ENCODE peak calls at places on chromosome 6, in seven cellular contexts. L is astrocyte of the spinal cord, Q is colonic mucosa, R is K562, W is tibial nerve, E is cardiac fibroblast, G is mammary epithelial cell. D is an unnamed sample.

GRCh38 chr6:148392611-148393160 is 50.0 kb downstream of the SASH1 start:
- DNase-seq in L (no peak), Q (no peak), R (no peak), W (no peak), E (peak), G (no peak), D (no peak)

GRCh38 chr6:157912326-157912725 is 69.3 kb upstream of the SYNJ2 start:
- DNase-seq in L (peak), Q (no peak), R (no peak), W (no peak), E (peak), G (peak), D (peak)

GRCh38 chr6:1136856-1137255 is 175.0 kb upstream of the FOXQ1 start:
- DNase-seq in L (no peak), Q (no peak), R (no peak), W (no peak), E (no peak), G (no peak), D (no peak)

GRCh38 chr6:140773276-140773675 is 1359.4 kb upstream of the GJE1 start:
- DNase-seq in L (peak), Q (no peak), R (no peak), W (no peak), E (peak), G (no peak), D (peak)

GRCh38 chr6:14129572-14129971 is 12.0 kb downstream of the CD83 start:
- DNase-seq in L (peak), Q (peak), R (peak), W (no peak), E (peak), G (peak), D (peak)

GRCh38 chr6:111418971-111419693 is 63.9 kb downstream of the REV3L start:
- DNase-seq in L (peak), Q (no peak), R (no peak), W (no peak), E (peak), G (peak), D (peak)

GRCh38 chr6:133623065-133623464 is 265.8 kb upstream of the TCF21 start:
- DNase-seq in L (peak), Q (peak), R (no peak), W (no peak), E (peak), G (no peak), D (peak)

GRCh38 chr6:89352329-89353117 is at the start of gene UBE2J1:
- DNase-seq in L (peak), Q (peak), R (peak), W (peak), E (peak), G (peak), D (peak)

GRCh38 chr6:166308769-166309589 is 787 bp upstream of the PRR18 start:
- DNase-seq in L (no peak), Q (no peak), R (no peak), W (no peak), E (no peak), G (no peak), D (no peak)

GRCh38 chr6:34592208-34592952 is 36.3 kb upstream of the SPDEF start:
- DNase-seq in L (no peak), Q (no peak), R (no peak), W (no peak), E (no peak), G (no peak), D (no peak)

GRCh38 chr6:50410577-50410976 is 302.7 kb upstream of the TFAP2D start:
- DNase-seq in L (no peak), Q (no peak), R (no peak), W (no peak), E (no peak), G (no peak), D (no peak)

GRCh38 chr6:14797875-14798593 is 447.8 kb upstream of the JARID2 start:
- DNase-seq in L (no peak), Q (no peak), R (no peak), W (no peak), E (no peak), G (no peak), D (no peak)

GRCh38 chr6:160247457-160247883 is 11.2 kb downstream of the SLC22A2 start:
- DNase-seq in L (no peak), Q (no peak), R (no peak), W (no peak), E (peak), G (no peak), D (no peak)

GRCh38 chr6:69775941-69776340 is 20.9 kb downstream of the LMBRD1 start:
- DNase-seq in L (no peak), Q (no peak), R (no peak), W (no peak), E (no peak), G (no peak), D (no peak)

GRCh38 chr6:26543953-26544352 is 5.8 kb downstream of the HMGN4 start:
- DNase-seq in L (no peak), Q (no peak), R (no peak), W (no peak), E (peak), G (no peak), D (peak)

GRCh38 chr6:154675602-154676088 is 57.6 kb upstream of the SCAF8 start:
- DNase-seq in L (peak), Q (peak), R (peak), W (peak), E (peak), G (peak), D (peak)

GRCh38 chr6:158467923-158468322 is 92.0 kb upstream of the TMEM181 start:
- DNase-seq in L (no peak), Q (no peak), R (no peak), W (no peak), E (no peak), G (no peak), D (no peak)

DNA sequence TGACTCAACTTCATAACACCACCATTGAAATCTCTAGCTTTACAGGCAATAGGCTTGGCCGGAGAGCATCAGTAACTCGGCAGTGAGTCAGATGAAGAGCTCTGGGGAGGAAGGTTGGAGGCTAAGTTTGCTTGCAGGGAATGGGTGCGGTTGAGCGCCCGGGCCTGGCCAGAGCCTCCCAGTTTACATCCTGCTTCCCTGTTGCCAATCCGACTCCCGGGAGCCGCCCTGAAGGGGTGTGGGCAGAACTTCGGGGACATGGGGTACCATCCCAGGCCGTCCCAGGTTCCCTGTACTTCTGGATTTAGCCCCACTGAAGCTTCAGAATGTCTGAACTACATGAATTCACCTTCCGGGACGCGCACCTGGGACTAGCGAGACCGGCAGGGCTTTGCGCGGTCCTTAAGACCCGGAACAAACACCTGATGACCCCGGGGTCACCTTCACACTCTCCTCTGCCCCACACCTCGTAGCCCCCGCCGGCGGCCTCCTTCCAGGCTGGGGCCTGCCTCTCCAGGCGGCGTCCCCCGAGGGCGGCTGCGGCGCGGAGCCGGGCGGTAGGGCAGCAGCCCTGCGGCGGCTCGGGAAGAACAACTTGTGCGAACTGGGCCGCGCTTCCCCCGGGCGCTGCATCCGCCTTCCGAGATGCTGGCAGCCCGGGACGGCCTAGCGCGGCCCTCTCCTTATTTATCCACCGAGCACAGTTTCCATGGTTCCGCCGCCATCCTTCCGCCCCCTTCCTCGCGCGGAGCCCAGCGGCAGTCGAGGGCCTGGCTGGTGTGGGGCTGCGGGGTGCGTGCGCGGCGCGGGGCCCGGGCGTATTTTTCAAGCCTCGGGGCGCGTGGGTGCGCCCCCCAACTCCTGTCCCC is 56.6 kb upstream of the RREB1 start:
- DNase-seq in L (peak), Q (peak), R (no peak), W (no peak), E (peak), G (no peak), D (no peak)
- H3K4me3 ChIP-seq in L (peak), Q (peak), R (no peak), W (peak), E (peak), G (peak), D (peak)

DNA sequence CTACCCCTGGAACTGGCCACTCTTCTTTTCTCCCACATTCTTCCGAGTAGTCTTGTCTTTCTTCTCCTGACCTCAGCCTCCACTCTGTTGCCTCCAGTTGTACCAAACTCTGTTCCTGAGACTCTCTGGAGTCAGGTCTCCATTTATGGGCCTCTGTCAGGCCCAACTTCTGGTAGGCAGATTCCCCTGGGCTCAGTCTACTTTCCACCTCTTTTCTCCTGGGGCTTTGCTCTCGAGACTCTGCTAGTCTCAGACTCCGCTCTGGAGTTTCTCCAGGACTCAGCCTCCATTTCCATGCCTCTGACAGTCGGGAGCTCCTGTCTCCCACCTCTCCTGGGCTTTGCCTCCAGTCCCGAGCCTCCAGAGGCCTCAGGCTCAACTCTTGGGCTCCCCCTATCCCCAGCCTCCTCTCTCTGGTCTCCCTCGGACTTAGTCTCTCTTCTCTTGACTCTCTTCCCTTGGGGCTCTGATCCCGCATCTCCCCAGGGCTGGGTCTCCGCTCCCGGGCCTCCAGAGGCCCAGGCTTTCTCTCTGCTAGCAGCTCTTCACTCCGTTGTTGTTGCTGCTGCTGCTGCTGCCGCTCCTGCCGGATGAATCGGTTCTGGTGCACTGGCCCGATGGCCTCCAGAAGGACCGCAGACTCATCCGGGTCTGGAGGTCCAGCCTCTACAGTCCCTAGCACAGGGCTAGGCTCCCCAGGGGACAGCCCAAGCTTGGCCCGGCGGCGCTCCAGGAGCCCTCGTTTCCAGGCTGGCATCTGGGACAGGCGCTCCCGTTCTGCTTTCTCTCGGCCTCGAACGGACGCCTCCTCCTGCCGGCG is 1.1 kb downstream of the PPP1R18 start:
- DNase-seq in L (peak), Q (no peak), R (peak), W (no peak), E (peak), G (peak), D (no peak)
- TF ChIP-seq CTCF in L (peak), Q (no peak), R (peak), W (no peak), E (peak), G (no peak), D (peak)

GRCh38 chr6:10951675-10952282 is 64.9 kb downstream of the SYCP2L start:
- DNase-seq in L (peak), Q (no peak), R (peak), W (no peak), E (peak), G (peak), D (peak)

GRCh38 chr6:10949579-10950490 is 63.0 kb downstream of the SYCP2L start:
- DNase-seq in L (no peak), Q (no peak), R (no peak), W (no peak), E (no peak), G (no peak), D (no peak)

GRCh38 chr6:10945845-10946244 is 59.0 kb downstream of the SYCP2L start:
- DNase-seq in L (no peak), Q (no peak), R (no peak), W (no peak), E (no peak), G (no peak), D (no peak)

GRCh38 chr6:10947966-10948365 is 61.1 kb downstream of the SYCP2L start:
- DNase-seq in L (no peak), Q (no peak), R (no peak), W (no peak), E (no peak), G (no peak), D (no peak)
- H3K4me3 ChIP-seq in L (no peak), Q (no peak), R (no peak), W (no peak), E (no peak), G (no peak), D (no peak)

DNA sequence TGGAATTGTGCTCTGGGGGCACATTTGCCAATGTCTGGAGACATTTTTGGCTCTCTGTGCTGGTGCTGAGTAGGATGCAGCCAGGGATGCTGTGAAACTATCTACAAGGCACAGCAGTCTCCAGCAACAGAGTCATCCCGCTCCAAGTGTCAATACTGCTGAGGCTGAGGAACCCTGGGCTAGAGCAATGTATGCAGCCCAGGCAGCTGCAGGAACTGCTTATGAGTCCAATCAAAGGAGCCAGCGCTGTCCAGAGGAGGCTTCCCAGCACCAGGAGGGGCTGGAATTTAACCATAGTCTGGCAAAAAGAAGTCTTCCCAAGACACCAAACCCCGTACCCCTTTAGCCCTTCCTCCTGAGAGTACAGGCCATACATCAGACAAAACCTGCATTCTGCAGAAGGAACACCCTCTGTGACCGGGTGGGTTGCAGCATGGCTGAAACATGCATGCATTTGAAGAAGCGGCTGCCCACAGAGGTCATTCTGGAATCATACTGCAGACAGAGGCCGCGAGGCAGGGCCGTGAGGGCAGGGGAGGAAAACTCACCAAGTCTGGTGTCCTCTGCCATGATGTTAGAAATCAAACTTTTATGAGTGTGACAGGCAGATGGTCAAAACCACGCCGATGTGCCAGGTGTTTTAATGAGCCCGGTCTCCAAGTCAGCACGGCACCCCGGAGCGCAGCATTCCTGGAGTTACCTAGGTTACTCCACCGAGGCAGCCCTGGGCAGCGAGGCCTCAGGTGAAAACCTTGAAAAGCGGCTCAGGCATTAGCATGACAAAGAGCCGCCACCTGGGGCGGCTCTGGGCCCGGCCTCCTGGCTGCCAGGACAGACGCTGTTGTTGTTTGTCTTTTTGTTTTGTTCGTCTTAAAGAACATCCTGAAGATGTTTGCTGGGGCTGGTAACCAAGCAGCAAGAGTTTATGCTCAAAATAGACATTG is 255.4 kb downstream of the ERMARD start:
- DNase-seq in L (no peak), Q (no peak), R (no peak), W (no peak), E (no peak), G (no peak), D (no peak)
- TF ChIP-seq CTCF in L (no peak), Q (no peak), R (no peak), W (no peak), E (no peak), G (no peak), D (no peak)

DNA sequence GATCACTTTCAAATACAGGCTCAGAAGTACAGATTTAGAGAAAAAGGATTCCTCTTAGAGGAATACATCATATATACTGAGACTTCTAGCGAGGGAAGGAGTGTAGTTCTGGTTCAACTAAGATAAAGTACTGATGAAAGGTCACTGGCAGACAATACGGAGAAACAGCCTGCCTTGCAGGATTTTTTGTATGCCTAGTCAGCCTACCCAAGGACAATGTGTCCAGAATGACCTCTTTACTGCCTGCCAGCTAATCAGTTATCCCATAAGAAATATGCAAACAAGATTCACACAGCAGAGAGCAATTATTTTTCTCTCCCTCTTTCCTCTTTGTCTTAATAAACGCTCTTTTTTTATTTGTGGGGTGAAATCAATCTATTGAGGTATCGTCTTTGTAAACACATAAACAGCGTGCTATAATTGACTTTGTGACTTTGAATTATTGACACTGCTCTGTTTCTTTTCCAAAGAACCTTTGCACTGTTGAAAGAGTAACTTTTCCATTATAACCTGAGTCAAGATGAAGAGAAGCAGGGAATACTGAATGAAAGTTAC is 1.4 kb upstream of the TSPYL4 start:
- DNase-seq in L (no peak), Q (no peak), R (peak), W (no peak), E (peak), G (no peak), D (peak)
- H3K4me3 ChIP-seq in L (no peak), Q (no peak), R (no peak), W (peak), E (no peak), G (peak), D (peak)

DNA sequence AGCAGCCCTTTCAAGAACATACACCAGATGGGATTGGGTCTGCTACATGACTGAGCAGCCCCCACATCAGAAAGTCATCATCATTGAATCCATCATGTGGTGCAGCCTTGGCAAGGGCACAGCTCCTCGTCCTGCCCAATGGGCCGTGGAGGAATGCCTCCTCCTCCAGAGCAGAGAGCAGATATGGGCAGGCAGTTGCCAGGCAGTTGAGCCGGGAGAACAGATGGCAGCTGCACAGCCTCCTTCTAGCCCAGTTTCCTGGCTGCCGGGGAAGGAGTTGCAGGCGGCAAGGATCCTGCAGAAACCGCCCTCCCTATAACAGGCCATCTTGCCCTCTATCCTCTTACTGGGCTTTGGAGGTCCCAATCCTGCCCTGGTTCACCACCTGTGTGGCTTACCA is 11.9 kb upstream of the ZFAND3 start:
- DNase-seq in L (no peak), Q (no peak), R (no peak), W (no peak), E (no peak), G (peak), D (peak)
- TF ChIP-seq CTCF in L (peak), Q (no peak), R (no peak), W (no peak), E (no peak), G (peak), D (no peak)

D was measured in foreskin fibroblast.